ENCODE peak calls at places on chromosomes 7 and 10, in six cellular contexts. V is Caco-2; A is IMR-90; E is KG1; Q is gastrocnemius medialis; N is activated T-helper 1 cell treated with anti-CD3 and anti-CD28 coated beads, Interleukin-12 subunit alpha, Interleukin-12 subunit beta, Interleukin-2, Interleukin-4 antibody, amounts not matched to agents 30 ng/mL and 10 ng/mL and 1 ng/mL, durations not matched to agents 14 hours and 24 hours and 36 hours. T is an unnamed sample.

GRCh38 chr7:40720401-40720800 is 585.6 kb downstream of the SUGCT start:
- DNase-seq in N (no peak), V (no peak), A (peak), E (no peak), Q (no peak), T (no peak)

GRCh38 chr7:114342431-114343181 is 72.0 kb upstream of the FOXP2 start:
- DNase-seq in Q (no peak), A (no peak), V (no peak), N (no peak), E (no peak), T (no peak)

GRCh38 chr7:2941201-2941859 is 97.2 kb upstream of the GNA12 start:
- DNase-seq in E (no peak), Q (no peak), N (no peak), V (peak), A (no peak), T (no peak)

GRCh38 chr7:36690514-36691187 is 33.6 kb downstream of the AOAH start:
- DNase-seq in A (no peak), V (no peak), N (no peak), Q (no peak), E (no peak), T (no peak)

GRCh38 chr7:130473877-130474276 is 18.0 kb upstream of the MEST start:
- DNase-seq in V (no peak), A (no peak), E (no peak), Q (no peak), N (no peak), T (no peak)

GRCh38 chr10:110535958-110536891 is 31.3 kb upstream of the SMC3 start:
- DNase-seq in E (peak), A (peak), V (no peak), N (peak), Q (no peak), T (no peak)

GRCh38 chr10:74439213-74439612 is 288.2 kb downstream of the ADK start:
- DNase-seq in E (no peak), N (no peak), V (no peak), Q (no peak), A (no peak), T (no peak)

GRCh38 chr7:44712012-44712411 is 36.6 kb upstream of the ZMIZ2 start:
- DNase-seq in V (peak), Q (no peak), N (no peak), E (no peak), A (peak), T (no peak)

GRCh38 chr10:6009159-6009558 is 31.8 kb upstream of the IL15RA start:
- DNase-seq in A (peak), E (no peak), N (no peak), V (no peak), Q (no peak), T (no peak)

GRCh38 chr7:44565795-44566559 is 7.7 kb downstream of the DDX56 start:
- DNase-seq in V (no peak), A (no peak), N (no peak), Q (no peak), E (no peak), T (no peak)

GRCh38 chr7:97024209-97025129 is at the start of gene DLX5:
- DNase-seq in A (peak), V (peak), N (no peak), E (no peak), Q (no peak), T (peak)

GRCh38 chr10:91043173-91043910 is 122.5 kb upstream of the ANKRD1 start:
- DNase-seq in E (no peak), Q (no peak), A (peak), V (no peak), N (no peak), T (no peak)

GRCh38 chr7:114822131-114822530 is 99.8 kb upstream of the MDFIC start:
- DNase-seq in V (no peak), N (no peak), A (no peak), E (no peak), Q (no peak), T (no peak)

GRCh38 chr10:74913321-74913980 is 87.1 kb downstream of the KAT6B start:
- DNase-seq in N (no peak), V (no peak), A (no peak), Q (no peak), E (no peak), T (no peak)

GRCh38 chr7:818031-818699 is 14.1 kb upstream of the SUN1 start:
- DNase-seq in E (no peak), N (no peak), Q (no peak), V (no peak), A (peak), T (no peak)

GRCh38 chr10:31819393-31819820 is 109.2 kb downstream of the ARHGAP12 start:
- DNase-seq in V (no peak), Q (peak), E (no peak), N (no peak), A (no peak), T (no peak)

GRCh38 chr7:132882714-132883428 is 199.0 kb downstream of the CHCHD3 start:
- DNase-seq in N (peak), E (no peak), V (no peak), A (no peak), Q (no peak), T (no peak)

GRCh38 chr7:1646957-1647891 is 22.9 kb upstream of the ELFN1 start:
- DNase-seq in Q (peak), E (no peak), A (no peak), N (no peak), V (no peak), T (no peak)

GRCh38 chr7:139099181-139099947 is 10.2 kb downstream of the ZC3HAV1 start:
- DNase-seq in E (no peak), A (peak), V (no peak), N (no peak), Q (no peak), T (no peak)

GRCh38 chr10:123135415-123136141 is at the start of gene HMX3:
- DNase-seq in Q (no peak), E (no peak), A (peak), N (no peak), V (no peak), T (no peak)

GRCh38 chr7:123215350-123215749 is 15.6 kb upstream of the SLC13A1 start:
- DNase-seq in E (no peak), Q (no peak), N (no peak), A (no peak), V (no peak), T (no peak)

GRCh38 chr10:87868277-87868676 is 4.9 kb downstream of the PTEN start:
- DNase-seq in N (no peak), V (no peak), Q (no peak), E (no peak), A (no peak), T (no peak)

GRCh38 chr10:132859084-132859855 is 73.3 kb upstream of the NKX6-2 start:
- DNase-seq in A (no peak), N (no peak), Q (no peak), V (peak), E (no peak), T (no peak)

GRCh38 chr7:43462836-43463235 is 120.1 kb upstream of the STK17A start:
- DNase-seq in Q (no peak), N (no peak), A (no peak), V (no peak), E (no peak), T (no peak)

GRCh38 chr7:38211940-38212339 is 33.9 kb downstream of the STARD3NL start:
- DNase-seq in A (no peak), N (no peak), V (no peak), Q (no peak), E (no peak), T (no peak)

GRCh38 chr7:149071641-149072437 is 18.7 kb downstream of the ZNF786 start:
- DNase-seq in N (peak), A (peak), E (no peak), Q (no peak), V (no peak), T (no peak)

GRCh38 chr10:119871881-119872609 is 598 bp downstream of the MCMBP start:
- DNase-seq in N (peak), Q (peak), E (peak), V (peak), A (peak), T (no peak)

GRCh38 chr7:129517931-129518330 is 15.6 kb downstream of the SMKR1 start:
- DNase-seq in N (no peak), E (no peak), V (no peak), A (no peak), Q (no peak), T (no peak)

GRCh38 chr10:48234807-48235206 is 39.7 kb downstream of the FRMPD2 start:
- DNase-seq in Q (no peak), N (no peak), V (peak), A (no peak), E (no peak), T (no peak)

GRCh38 chr10:49759787-49760551 is 2.2 kb downstream of the OGDHL start:
- DNase-seq in Q (no peak), N (no peak), A (no peak), E (no peak), V (no peak), T (no peak)